ENCODE peak calls at places on chromosomes 12 and 14, in seven cellular contexts. One of them, this sample, is unnamed.
A peak's percentile ranks its signal among the peaks of the same experiment; 100 is the strongest.

GRCh38 chr12:21502872-21503271 is 1.3 kb downstream of the GOLT1B start:
- DNase-seq in dorsolateral prefrontal cortex: no peak
- DNase-seq in HL-60: no peak
- DNase-seq in stomach: no peak
- DNase-seq in lower lobe of right lung: no peak
- DNase-seq in ascending aorta: no peak
- DNase-seq in esophagus muscularis mucosa: no peak
- DNase-seq in this sample: no peak

GRCh38 chr14:92659765-92660561 is 88.5 kb downstream of the LGMN start:
- DNase-seq in dorsolateral prefrontal cortex: no peak
- DNase-seq in HL-60: no peak
- DNase-seq in stomach: no peak
- DNase-seq in lower lobe of right lung: peak; percentile 74
- DNase-seq in ascending aorta: peak; percentile 79
- DNase-seq in esophagus muscularis mucosa: no peak
- DNase-seq in this sample: no peak

GRCh38 chr12:77767335-77767734 is 63.4 kb upstream of the NAV3 start:
- DNase-seq in dorsolateral prefrontal cortex: no peak
- DNase-seq in HL-60: no peak
- DNase-seq in stomach: no peak
- DNase-seq in lower lobe of right lung: no peak
- DNase-seq in ascending aorta: no peak
- DNase-seq in esophagus muscularis mucosa: no peak
- DNase-seq in this sample: no peak

GRCh38 chr12:102948941-102949352 is 8.5 kb upstream of the ASCL1 start:
- DNase-seq in dorsolateral prefrontal cortex: peak; percentile 86
- DNase-seq in HL-60: no peak
- DNase-seq in stomach: peak; percentile 63
- DNase-seq in lower lobe of right lung: no peak
- DNase-seq in ascending aorta: no peak
- DNase-seq in esophagus muscularis mucosa: peak; percentile 92
- DNase-seq in this sample: peak; percentile 53

GRCh38 chr14:62097072-62097471 is 334.9 kb downstream of the SNAPC1 start:
- DNase-seq in dorsolateral prefrontal cortex: no peak
- DNase-seq in HL-60: no peak
- DNase-seq in stomach: no peak
- DNase-seq in lower lobe of right lung: no peak
- DNase-seq in ascending aorta: no peak
- DNase-seq in esophagus muscularis mucosa: no peak
- DNase-seq in this sample: peak; percentile 16

GRCh38 chr12:110619534-110619953 is 5.6 kb downstream of the TCTN1 start:
- DNase-seq in dorsolateral prefrontal cortex: no peak
- DNase-seq in HL-60: no peak
- DNase-seq in stomach: no peak
- DNase-seq in lower lobe of right lung: no peak
- DNase-seq in ascending aorta: no peak
- DNase-seq in esophagus muscularis mucosa: no peak
- DNase-seq in this sample: no peak

GRCh38 chr14:20499108-20499507 is 6.2 kb upstream of the RNASE10 start:
- DNase-seq in dorsolateral prefrontal cortex: no peak
- DNase-seq in HL-60: no peak
- DNase-seq in stomach: no peak
- DNase-seq in lower lobe of right lung: no peak
- DNase-seq in ascending aorta: no peak
- DNase-seq in esophagus muscularis mucosa: no peak
- DNase-seq in this sample: no peak

GRCh38 chr12:15962760-15963159 is 51.6 kb downstream of the DERA start:
- DNase-seq in dorsolateral prefrontal cortex: no peak
- DNase-seq in HL-60: no peak
- DNase-seq in stomach: no peak
- DNase-seq in lower lobe of right lung: no peak
- DNase-seq in ascending aorta: no peak
- DNase-seq in esophagus muscularis mucosa: no peak
- DNase-seq in this sample: no peak

GRCh38 chr12:19161251-19161650 is 31.7 kb downstream of the PLEKHA5 start:
- DNase-seq in dorsolateral prefrontal cortex: no peak
- DNase-seq in HL-60: no peak
- DNase-seq in stomach: no peak
- DNase-seq in lower lobe of right lung: no peak
- DNase-seq in ascending aorta: no peak
- DNase-seq in esophagus muscularis mucosa: no peak
- DNase-seq in this sample: no peak

GRCh38 chr12:47881041-47881440 is 23.8 kb downstream of the VDR start:
- DNase-seq in dorsolateral prefrontal cortex: no peak
- DNase-seq in HL-60: no peak
- DNase-seq in stomach: no peak
- DNase-seq in lower lobe of right lung: no peak
- DNase-seq in ascending aorta: no peak
- DNase-seq in esophagus muscularis mucosa: no peak
- DNase-seq in this sample: no peak

GRCh38 chr12:122208073-122208820 is 4.7 kb downstream of the B3GNT4 start:
- DNase-seq in dorsolateral prefrontal cortex: no peak
- DNase-seq in HL-60: no peak
- DNase-seq in stomach: no peak
- DNase-seq in lower lobe of right lung: no peak
- DNase-seq in ascending aorta: no peak
- DNase-seq in esophagus muscularis mucosa: no peak
- DNase-seq in this sample: no peak

GRCh38 chr12:31773223-31773750 is 44.5 kb upstream of the AMN1 start:
- DNase-seq in dorsolateral prefrontal cortex: no peak
- DNase-seq in HL-60: no peak
- DNase-seq in stomach: no peak
- DNase-seq in lower lobe of right lung: no peak
- DNase-seq in ascending aorta: no peak
- DNase-seq in esophagus muscularis mucosa: no peak
- DNase-seq in this sample: no peak

GRCh38 chr14:89957791-89958190 is 2.1 kb downstream of the TDP1 start:
- DNase-seq in dorsolateral prefrontal cortex: no peak
- DNase-seq in HL-60: no peak
- DNase-seq in stomach: no peak
- DNase-seq in lower lobe of right lung: no peak
- DNase-seq in ascending aorta: no peak
- DNase-seq in esophagus muscularis mucosa: no peak
- DNase-seq in this sample: peak; percentile 4

GRCh38 chr14:90645842-90646443 is 170.3 kb downstream of the TTC7B start:
- DNase-seq in dorsolateral prefrontal cortex: no peak
- DNase-seq in HL-60: no peak
- DNase-seq in stomach: no peak
- DNase-seq in lower lobe of right lung: no peak
- DNase-seq in ascending aorta: no peak
- DNase-seq in esophagus muscularis mucosa: no peak
- DNase-seq in this sample: peak; percentile 23

GRCh38 chr12:108375986-108376663 is 37.0 kb upstream of the CMKLR1 start:
- DNase-seq in dorsolateral prefrontal cortex: no peak
- DNase-seq in HL-60: no peak
- DNase-seq in stomach: no peak
- DNase-seq in lower lobe of right lung: no peak
- DNase-seq in ascending aorta: no peak
- DNase-seq in esophagus muscularis mucosa: no peak
- DNase-seq in this sample: peak; percentile 63

GRCh38 chr12:108369736-108370396 is 30.8 kb upstream of the CMKLR1 start:
- DNase-seq in dorsolateral prefrontal cortex: no peak
- DNase-seq in HL-60: no peak
- DNase-seq in stomach: no peak
- DNase-seq in lower lobe of right lung: no peak
- DNase-seq in ascending aorta: no peak
- DNase-seq in esophagus muscularis mucosa: no peak
- DNase-seq in this sample: no peak

GRCh38 chr12:108371801-108372344 is 32.8 kb upstream of the CMKLR1 start:
- DNase-seq in dorsolateral prefrontal cortex: no peak
- DNase-seq in HL-60: peak; percentile 57
- DNase-seq in stomach: no peak
- DNase-seq in lower lobe of right lung: no peak
- DNase-seq in ascending aorta: peak; percentile 80
- DNase-seq in esophagus muscularis mucosa: no peak
- DNase-seq in this sample: peak; percentile 42

GRCh38 chr12:108374596-108375320 is 35.6 kb upstream of the CMKLR1 start:
- DNase-seq in dorsolateral prefrontal cortex: peak; percentile 55
- DNase-seq in HL-60: no peak
- DNase-seq in stomach: no peak
- DNase-seq in lower lobe of right lung: no peak
- DNase-seq in ascending aorta: no peak
- DNase-seq in esophagus muscularis mucosa: no peak
- DNase-seq in this sample: no peak

GRCh38 chr12:108373111-108373510 is 34.0 kb upstream of the CMKLR1 start:
- DNase-seq in dorsolateral prefrontal cortex: no peak
- DNase-seq in HL-60: no peak
- DNase-seq in stomach: no peak
- DNase-seq in lower lobe of right lung: no peak
- DNase-seq in ascending aorta: no peak
- DNase-seq in esophagus muscularis mucosa: no peak
- DNase-seq in this sample: no peak
- TF ChIP-seq CTCF in dorsolateral prefrontal cortex: no peak
- TF ChIP-seq CTCF in HL-60: peak; percentile 1
- TF ChIP-seq CTCF in stomach: no peak
- TF ChIP-seq CTCF in lower lobe of right lung: no peak
- TF ChIP-seq CTCF in ascending aorta: no peak
- TF ChIP-seq CTCF in esophagus muscularis mucosa: no peak
- TF ChIP-seq CTCF in this sample: peak; percentile 41

DNA sequence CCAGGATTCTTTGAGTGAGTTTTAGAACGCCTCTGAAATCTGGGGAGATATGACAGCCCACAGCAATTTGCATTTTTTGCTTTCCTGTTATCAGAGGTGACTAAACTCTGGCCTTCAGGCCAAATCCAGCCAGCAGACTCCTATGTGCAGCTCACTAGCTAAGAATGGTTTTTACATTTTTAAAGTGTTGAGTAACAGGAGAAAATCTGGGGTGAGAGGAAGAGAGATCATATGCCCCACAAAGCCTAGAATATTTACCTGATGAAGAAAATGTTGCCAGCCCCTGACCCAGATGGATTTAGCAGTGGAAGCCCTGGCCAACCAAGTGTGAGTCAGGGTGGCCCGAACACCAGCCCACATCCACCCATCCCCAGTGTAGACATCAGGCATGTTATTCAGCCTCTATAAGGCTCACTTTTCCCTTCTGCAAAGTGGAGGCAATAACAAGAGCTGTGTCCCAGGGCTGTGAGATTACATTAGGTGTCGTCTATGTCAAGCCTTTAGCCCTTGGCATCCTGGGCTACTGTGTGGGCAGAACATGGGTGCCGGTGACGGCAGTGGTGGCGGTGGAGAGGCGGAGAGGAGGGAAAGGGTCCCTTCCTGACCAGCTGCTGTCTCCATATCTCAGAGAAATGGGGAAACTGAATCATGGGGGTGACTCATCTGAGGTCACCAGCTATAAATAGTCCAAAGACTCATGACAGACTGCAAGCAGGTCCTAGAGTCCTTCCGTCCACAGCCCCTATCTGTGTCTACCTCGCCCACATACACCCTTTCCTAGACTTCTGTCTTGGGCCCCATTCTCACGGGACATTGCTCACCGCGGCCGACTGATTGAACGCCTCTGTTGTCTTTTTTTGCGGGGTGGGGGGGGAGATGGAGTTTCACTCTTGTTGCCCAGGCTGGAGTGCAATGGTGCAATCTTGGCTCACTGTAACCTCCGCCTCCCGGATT is 32.6 kb upstream of the CD9 start:
- DNase-seq in dorsolateral prefrontal cortex: no peak
- DNase-seq in HL-60: peak; percentile 82
- DNase-seq in stomach: peak; percentile 44
- DNase-seq in lower lobe of right lung: peak; percentile 86
- DNase-seq in ascending aorta: peak; percentile 95
- DNase-seq in esophagus muscularis mucosa: no peak
- DNase-seq in this sample: peak; percentile 99
- H3K27ac ChIP-seq in dorsolateral prefrontal cortex: peak overlapping the region; percentile 61
- H3K27ac ChIP-seq in HL-60: peak overlapping the region; percentile 58
- H3K27ac ChIP-seq in stomach: peak overlapping the region; percentile 78
- H3K27ac ChIP-seq in lower lobe of right lung: peak overlapping the region; percentile 76
- H3K27ac ChIP-seq in ascending aorta: peak overlapping the region; percentile 93
- H3K27ac ChIP-seq in esophagus muscularis mucosa: peak overlapping the region; percentile 44
- H3K27ac ChIP-seq in this sample: peak overlapping the region; percentile 94

DNA sequence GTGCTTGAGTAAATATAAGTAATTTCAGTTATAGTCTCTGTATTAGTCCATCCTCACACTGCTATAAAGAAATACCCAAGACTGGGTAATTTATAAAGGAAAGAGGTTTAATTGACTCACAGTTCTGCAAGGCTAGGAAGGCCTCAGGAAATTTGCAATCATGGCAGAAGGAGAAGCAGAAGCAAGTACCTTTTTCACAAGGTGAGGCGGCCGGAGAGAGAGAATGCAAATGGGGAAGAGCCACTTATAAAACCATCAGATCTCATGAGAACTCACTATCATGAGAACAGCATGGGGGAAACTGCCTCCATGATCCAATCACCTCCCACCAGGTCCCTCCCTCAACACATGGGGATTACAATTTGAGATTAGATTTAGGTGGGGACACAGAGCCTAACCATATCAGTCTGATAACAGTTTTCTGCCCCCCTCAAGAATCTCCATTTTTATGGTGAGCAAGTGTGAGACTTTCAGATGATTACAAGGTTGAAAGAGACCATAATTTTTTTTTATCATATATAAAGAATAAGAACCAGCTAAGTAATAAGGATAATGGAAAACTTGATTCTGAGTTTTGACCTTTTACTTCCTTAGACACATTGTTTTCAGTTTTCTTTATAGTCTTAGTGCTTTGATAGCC is 35.6 kb downstream of the LEMD3 start:
- DNase-seq in dorsolateral prefrontal cortex: no peak
- DNase-seq in HL-60: no peak
- DNase-seq in stomach: no peak
- DNase-seq in lower lobe of right lung: no peak
- DNase-seq in ascending aorta: no peak
- DNase-seq in esophagus muscularis mucosa: no peak
- DNase-seq in this sample: no peak
- H3K4me3 ChIP-seq in dorsolateral prefrontal cortex: no peak overlapping the region
- H3K4me3 ChIP-seq in HL-60: no peak overlapping the region
- H3K4me3 ChIP-seq in stomach: no peak overlapping the region
- H3K4me3 ChIP-seq in lower lobe of right lung: no peak overlapping the region
- H3K4me3 ChIP-seq in ascending aorta: no peak overlapping the region
- H3K4me3 ChIP-seq in esophagus muscularis mucosa: no peak overlapping the region
- H3K4me3 ChIP-seq in this sample: no peak overlapping the region

GRCh38 chr14:69803753-69804152 is 6.7 kb upstream of the SLC10A1 start:
- DNase-seq in dorsolateral prefrontal cortex: no peak
- DNase-seq in HL-60: no peak
- DNase-seq in stomach: no peak
- DNase-seq in lower lobe of right lung: no peak
- DNase-seq in ascending aorta: no peak
- DNase-seq in esophagus muscularis mucosa: no peak
- DNase-seq in this sample: no peak
- TF ChIP-seq CTCF in dorsolateral prefrontal cortex: no peak
- TF ChIP-seq CTCF in HL-60: no peak
- TF ChIP-seq CTCF in stomach: no peak
- TF ChIP-seq CTCF in lower lobe of right lung: no peak
- TF ChIP-seq CTCF in ascending aorta: no peak
- TF ChIP-seq CTCF in esophagus muscularis mucosa: no peak
- TF ChIP-seq CTCF in this sample: no peak

GRCh38 chr14:35661875-35662274 is 127.9 kb downstream of the INSM2 start:
- DNase-seq in dorsolateral prefrontal cortex: no peak
- DNase-seq in HL-60: no peak
- DNase-seq in stomach: no peak
- DNase-seq in lower lobe of right lung: no peak
- DNase-seq in ascending aorta: no peak
- DNase-seq in esophagus muscularis mucosa: no peak
- DNase-seq in this sample: no peak
- H3K27ac ChIP-seq in dorsolateral prefrontal cortex: no peak overlapping the region
- H3K27ac ChIP-seq in HL-60: no peak overlapping the region
- H3K27ac ChIP-seq in stomach: no peak overlapping the region
- H3K27ac ChIP-seq in lower lobe of right lung: no peak overlapping the region
- H3K27ac ChIP-seq in ascending aorta: no peak overlapping the region
- H3K27ac ChIP-seq in esophagus muscularis mucosa: no peak overlapping the region
- H3K27ac ChIP-seq in this sample: no peak overlapping the region

GRCh38 chr14:54652890-54653201 is 85.9 kb downstream of the SAMD4A start:
- DNase-seq in dorsolateral prefrontal cortex: no peak
- DNase-seq in HL-60: no peak
- DNase-seq in stomach: no peak
- DNase-seq in lower lobe of right lung: no peak
- DNase-seq in ascending aorta: no peak
- DNase-seq in esophagus muscularis mucosa: no peak
- DNase-seq in this sample: no peak
- H3K4me3 ChIP-seq in dorsolateral prefrontal cortex: peak overlapping the region; percentile 27
- H3K4me3 ChIP-seq in HL-60: no peak overlapping the region
- H3K4me3 ChIP-seq in stomach: no peak overlapping the region
- H3K4me3 ChIP-seq in lower lobe of right lung: peak overlapping the region; percentile 14
- H3K4me3 ChIP-seq in ascending aorta: peak overlapping the region; percentile 51
- H3K4me3 ChIP-seq in esophagus muscularis mucosa: peak overlapping the region; percentile 42
- H3K4me3 ChIP-seq in this sample: peak overlapping the region; percentile 43